ENCODE peak calls at places on chromosome 19, in five cellular contexts. One of them, this sample, is unnamed.

GRCh38 chr19:45250216-45250831 is 747 bp upstream of the MARK4 start:
- DNase-seq in neuronal stem cell: no peak
- DNase-seq in trophoblast cell: peak; percentile 93
- DNase-seq in H1: no peak
- DNase-seq in H9: no peak
- DNase-seq in this sample: no peak

GRCh38 chr19:41371541-41371940 is 4.8 kb upstream of the TMEM91 start:
- DNase-seq in H1: no peak
- DNase-seq in H9: no peak
- DNase-seq in trophoblast cell: peak; percentile 82
- DNase-seq in neuronal stem cell: no peak
- DNase-seq in this sample: no peak

GRCh38 chr19:3175761-3176714 is 2.5 kb upstream of the S1PR4 start:
- DNase-seq in trophoblast cell: peak; percentile 97
- DNase-seq in H1: no peak
- DNase-seq in neuronal stem cell: no peak
- DNase-seq in H9: no peak
- DNase-seq in this sample: peak; percentile 22

GRCh38 chr19:39247701-39248664 is 673 bp downstream of the IFNL4 start:
- DNase-seq in trophoblast cell: no peak
- DNase-seq in H9: peak; percentile 46
- DNase-seq in neuronal stem cell: no peak
- DNase-seq in H1: peak; percentile 69
- DNase-seq in this sample: no peak

GRCh38 chr19:51091895-51092873 is 9.5 kb upstream of the KLK14 start:
- DNase-seq in H1: no peak
- DNase-seq in neuronal stem cell: no peak
- DNase-seq in trophoblast cell: no peak
- DNase-seq in H9: no peak
- DNase-seq in this sample: no peak

GRCh38 chr19:32196690-32197420 is 148.6 kb upstream of the ZNF507 start:
- DNase-seq in H9: no peak
- DNase-seq in neuronal stem cell: no peak
- DNase-seq in H1: peak; percentile 17
- DNase-seq in trophoblast cell: no peak
- DNase-seq in this sample: no peak

GRCh38 chr19:1288528-1289394 is 3.1 kb downstream of the EFNA2 start:
- DNase-seq in neuronal stem cell: no peak
- DNase-seq in trophoblast cell: peak; percentile 40
- DNase-seq in H1: no peak
- DNase-seq in H9: no peak
- DNase-seq in this sample: no peak

GRCh38 chr19:39277598-39277997 is 9.4 kb downstream of the IFNL2 start:
- DNase-seq in H9: no peak
- DNase-seq in trophoblast cell: peak; percentile 70
- DNase-seq in H1: no peak
- DNase-seq in neuronal stem cell: no peak
- DNase-seq in this sample: peak; percentile 40

GRCh38 chr19:51807111-51807701 is 12.2 kb downstream of the FPR3 start:
- DNase-seq in H9: peak; percentile 28
- DNase-seq in neuronal stem cell: no peak
- DNase-seq in trophoblast cell: peak; percentile 96
- DNase-seq in H1: peak; percentile 42
- DNase-seq in this sample: no peak

GRCh38 chr19:3710265-3710812 is 2.2 kb downstream of the TJP3 start:
- DNase-seq in neuronal stem cell: no peak
- DNase-seq in H1: peak; percentile 65
- DNase-seq in trophoblast cell: peak; percentile 56
- DNase-seq in H9: peak; percentile 63
- DNase-seq in this sample: peak; percentile 40

GRCh38 chr19:38318595-38319142 is 976 bp upstream of the KCNK6 start:
- DNase-seq in H9: no peak
- DNase-seq in trophoblast cell: no peak
- DNase-seq in H1: no peak
- DNase-seq in neuronal stem cell: no peak
- DNase-seq in this sample: no peak

GRCh38 chr19:40284501-40285352 is at the start of gene AKT2:
- DNase-seq in trophoblast cell: no peak
- DNase-seq in H9: peak; percentile 88
- DNase-seq in H1: peak; percentile 98
- DNase-seq in neuronal stem cell: peak; percentile 94
- DNase-seq in this sample: peak; percentile 66

GRCh38 chr19:3330047-3330446 is 36.3 kb upstream of the NFIC start:
- DNase-seq in H1: no peak
- DNase-seq in H9: no peak
- DNase-seq in trophoblast cell: no peak
- DNase-seq in neuronal stem cell: no peak
- DNase-seq in this sample: no peak

GRCh38 chr19:5990289-5990797 is 12.4 kb upstream of the RANBP3 start:
- DNase-seq in H9: peak; percentile 84
- DNase-seq in H1: peak; percentile 65
- DNase-seq in neuronal stem cell: no peak
- DNase-seq in trophoblast cell: peak; percentile 53
- DNase-seq in this sample: no peak

GRCh38 chr19:32387701-32388392 is 17.7 kb upstream of the DPY19L3 start:
- DNase-seq in H1: no peak
- DNase-seq in H9: no peak
- DNase-seq in neuronal stem cell: no peak
- DNase-seq in trophoblast cell: no peak
- DNase-seq in this sample: no peak

GRCh38 chr19:13095393-13095784 is 7.3 kb downstream of the LYL1 start:
- DNase-seq in neuronal stem cell: no peak
- DNase-seq in trophoblast cell: no peak
- DNase-seq in H9: peak; percentile 89
- DNase-seq in H1: no peak
- DNase-seq in this sample: no peak

GRCh38 chr19:20254151-20254550 is 87.1 kb downstream of the ZNF486 start:
- DNase-seq in trophoblast cell: peak; percentile 41
- DNase-seq in H1: no peak
- DNase-seq in neuronal stem cell: no peak
- DNase-seq in H9: no peak
- DNase-seq in this sample: no peak

GRCh38 chr19:31515931-31516330 is 166.7 kb upstream of the TSHZ3 start:
- DNase-seq in H9: no peak
- DNase-seq in H1: peak; percentile 39
- DNase-seq in trophoblast cell: peak; percentile 45
- DNase-seq in neuronal stem cell: no peak
- DNase-seq in this sample: peak; percentile 15

GRCh38 chr19:15199652-15200574 is 882 bp downstream of the NOTCH3 start:
- DNase-seq in H9: peak; percentile 81
- DNase-seq in trophoblast cell: peak; percentile 31
- DNase-seq in neuronal stem cell: peak; percentile 83
- DNase-seq in H1: peak; percentile 94
- DNase-seq in this sample: peak; percentile 53

GRCh38 chr19:28602675-28603298 is 610.2 kb downstream of the UQCRFS1 start:
- DNase-seq in H9: no peak
- DNase-seq in trophoblast cell: no peak
- DNase-seq in H1: no peak
- DNase-seq in neuronal stem cell: no peak
- DNase-seq in this sample: no peak

DNA sequence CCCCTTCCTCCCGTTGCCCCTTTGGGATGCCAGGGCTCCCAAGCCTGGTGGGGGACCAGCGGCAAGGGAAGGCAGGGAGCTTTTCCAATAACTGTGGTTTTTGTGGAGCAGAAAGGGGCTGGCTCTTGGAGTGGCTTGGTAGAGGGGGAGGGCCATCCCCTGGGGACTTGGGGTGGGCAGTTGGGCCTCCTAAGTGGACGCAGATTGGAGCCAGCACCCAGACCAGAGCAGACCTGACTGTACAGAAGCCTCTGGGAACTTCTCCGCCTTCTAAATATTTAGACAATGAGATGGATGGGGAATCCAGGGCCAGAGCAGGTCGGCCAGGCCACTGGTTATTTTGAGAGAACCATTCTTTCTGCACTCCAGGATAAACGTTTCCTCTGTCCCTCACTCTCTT is 4.2 kb downstream of the PTGIR start:
- DNase-seq in H1: no peak
- DNase-seq in trophoblast cell: no peak
- DNase-seq in neuronal stem cell: no peak
- DNase-seq in H9: no peak
- DNase-seq in this sample: peak; percentile 92
- H2BK12ac ChIP-seq in H1: no peak overlapping the region
- H2BK12ac ChIP-seq in trophoblast cell: no peak overlapping the region
- H2BK12ac ChIP-seq in neuronal stem cell: peak overlapping the region; percentile 44
- H2BK12ac ChIP-seq in H9: no peak overlapping the region
- H2BK12ac ChIP-seq in this sample: peak overlapping the region; percentile 17

DNA sequence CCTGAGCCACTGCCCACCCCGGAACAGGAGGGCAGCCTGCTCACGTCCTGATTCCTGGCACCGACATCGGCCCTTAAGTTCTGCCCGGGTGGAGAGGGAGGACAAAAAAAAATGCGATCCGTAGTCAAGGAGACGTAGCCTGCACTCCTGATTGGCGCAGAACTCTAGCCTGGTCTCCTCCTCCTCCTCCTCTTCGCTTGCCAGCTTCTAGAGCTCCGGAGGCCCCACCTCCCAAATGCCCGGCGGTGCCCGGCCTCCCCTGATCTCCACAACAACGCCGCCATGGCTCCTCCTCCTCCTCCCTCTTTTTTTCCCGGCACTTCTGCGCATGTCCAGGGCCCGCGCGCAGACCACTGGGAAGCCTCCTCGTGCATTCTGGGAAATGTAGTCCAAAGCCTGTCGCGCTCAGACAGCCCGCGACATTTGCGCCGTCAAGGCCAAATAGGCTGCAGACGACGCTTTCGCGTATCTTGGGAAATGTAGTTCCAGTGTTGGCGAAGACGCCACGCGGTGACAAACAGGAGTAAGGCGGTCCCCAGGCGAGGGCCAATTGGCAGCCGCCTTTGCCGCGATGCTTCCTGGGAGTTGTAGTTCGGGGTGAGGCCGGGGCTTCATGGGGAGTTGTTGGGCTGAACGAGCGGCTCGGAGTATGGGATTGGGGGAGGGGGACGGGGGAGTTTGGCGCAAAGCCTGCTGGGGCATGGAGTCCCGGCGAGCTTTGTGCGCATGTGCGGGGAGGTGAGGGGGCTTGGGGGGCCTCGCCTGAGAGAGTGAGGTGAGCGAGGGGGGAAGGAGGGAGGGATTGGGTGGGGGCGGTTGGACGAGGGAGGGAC is at the start of gene ZNF444:
- DNase-seq in neuronal stem cell: peak; percentile 99
- DNase-seq in H9: peak; percentile 99
- DNase-seq in H1: peak; percentile 98
- DNase-seq in trophoblast cell: peak; percentile 100
- DNase-seq in this sample: peak; percentile 100
- H4K91ac ChIP-seq in neuronal stem cell: no peak within 1 kb of the TSS
- H4K91ac ChIP-seq in H9: no peak within 1 kb of the TSS
- H4K91ac ChIP-seq in H1: peak within 1 kb of the TSS; percentile 88
- H4K91ac ChIP-seq in trophoblast cell: peak within 1 kb of the TSS; percentile 75
- H4K91ac ChIP-seq in this sample: peak within 1 kb of the TSS; percentile 57

DNA sequence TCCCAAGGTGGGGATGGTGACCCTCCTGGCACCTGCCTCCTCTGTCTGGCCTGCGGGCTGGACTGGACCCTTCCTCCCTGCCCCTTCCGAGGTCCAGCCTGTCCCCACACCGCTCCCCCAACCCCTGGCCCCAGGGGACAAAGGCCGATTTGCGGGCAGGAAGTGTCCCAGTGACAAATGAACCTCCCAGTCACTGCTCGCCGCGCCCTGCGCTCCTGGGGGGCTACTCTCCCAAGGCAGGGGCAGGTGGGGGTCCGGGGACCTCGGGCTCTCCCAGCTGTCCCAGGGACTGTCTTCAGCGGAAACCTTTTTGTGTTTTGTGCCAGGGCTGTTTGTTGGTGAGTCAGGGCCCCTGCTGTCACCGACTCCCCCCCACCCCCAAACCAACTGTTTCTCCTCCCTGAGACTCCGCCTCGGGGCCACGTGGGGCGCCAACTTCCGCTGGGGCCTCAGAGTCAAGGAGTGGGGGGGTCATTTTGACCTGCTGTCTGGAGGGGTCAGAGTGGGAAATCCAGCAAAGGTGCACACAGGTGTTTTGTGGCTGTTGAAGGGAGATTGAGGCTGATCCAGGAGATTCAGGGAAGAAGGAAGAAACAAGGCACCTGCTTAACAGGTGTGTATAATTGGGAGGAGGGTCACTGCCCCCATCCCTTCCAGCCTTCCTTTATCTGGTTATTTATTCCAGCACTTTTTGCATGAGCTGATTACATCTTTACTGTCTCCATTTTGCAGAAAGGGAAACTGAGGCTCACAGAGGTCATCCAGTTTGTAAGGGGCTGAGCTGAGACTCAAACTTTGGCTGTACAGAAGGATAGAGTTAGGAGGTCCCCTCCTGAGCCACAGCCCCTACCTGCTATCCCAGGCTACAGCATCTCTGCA is 831 bp downstream of the PGPEP1 start:
- DNase-seq in neuronal stem cell: no peak
- DNase-seq in H9: peak; percentile 52
- DNase-seq in H1: peak; percentile 66
- DNase-seq in trophoblast cell: no peak
- DNase-seq in this sample: peak; percentile 68
- H2BK120ac ChIP-seq in neuronal stem cell: no peak overlapping the region
- H2BK120ac ChIP-seq in H9: no peak overlapping the region
- H2BK120ac ChIP-seq in H1: no peak overlapping the region
- H2BK120ac ChIP-seq in trophoblast cell: no peak overlapping the region
- H2BK120ac ChIP-seq in this sample: peak overlapping the region; percentile 66

GRCh38 chr19:30448386-30449130 is 76.4 kb downstream of the ZNF536 start:
- DNase-seq in H9: no peak
- DNase-seq in H1: no peak
- DNase-seq in neuronal stem cell: no peak
- DNase-seq in trophoblast cell: no peak
- DNase-seq in this sample: no peak

GRCh38 chr19:30449673-30450072 is 77.5 kb downstream of the ZNF536 start:
- DNase-seq in H9: no peak
- DNase-seq in H1: no peak
- DNase-seq in neuronal stem cell: peak; percentile 62
- DNase-seq in trophoblast cell: no peak
- DNase-seq in this sample: no peak

GRCh38 chr19:30450945-30451344 is 78.8 kb downstream of the ZNF536 start:
- DNase-seq in H9: no peak
- DNase-seq in neuronal stem cell: no peak
- DNase-seq in trophoblast cell: no peak
- DNase-seq in H1: no peak
- DNase-seq in this sample: no peak

GRCh38 chr19:30449191-30449590 is 77.0 kb downstream of the ZNF536 start:
- DNase-seq in H1: no peak
- DNase-seq in trophoblast cell: no peak
- DNase-seq in H9: no peak
- DNase-seq in neuronal stem cell: no peak
- DNase-seq in this sample: no peak

DNA sequence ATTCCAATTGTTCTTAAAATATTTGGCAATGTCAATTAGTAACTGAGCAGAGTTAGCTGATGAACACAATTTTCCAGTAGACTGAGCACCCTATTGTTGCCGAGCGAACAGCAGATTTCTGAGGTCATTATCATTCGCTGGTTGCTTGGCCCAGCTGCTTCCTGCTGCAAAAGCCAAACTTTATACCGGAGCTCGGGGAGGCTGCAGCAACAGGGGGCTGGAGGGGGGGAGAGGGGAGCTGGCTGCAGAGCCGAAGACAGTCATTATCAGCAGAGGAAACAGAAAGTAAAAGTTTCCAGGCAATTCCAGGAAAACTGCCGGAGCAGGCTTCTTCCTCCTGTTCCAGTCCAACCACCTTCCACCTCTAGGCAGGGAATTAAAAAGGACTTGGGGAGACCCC is 77.9 kb downstream of the ZNF536 start:
- DNase-seq in H1: no peak
- DNase-seq in H9: peak; percentile 69
- DNase-seq in trophoblast cell: no peak
- DNase-seq in neuronal stem cell: peak; percentile 66
- DNase-seq in this sample: no peak
- H2BK12ac ChIP-seq in H1: no peak overlapping the region
- H2BK12ac ChIP-seq in H9: no peak overlapping the region
- H2BK12ac ChIP-seq in trophoblast cell: no peak overlapping the region
- H2BK12ac ChIP-seq in neuronal stem cell: no peak overlapping the region
- H2BK12ac ChIP-seq in this sample: no peak overlapping the region

GRCh38 chr19:49866933-49867782 is at the start of gene PNKP:
- DNase-seq in H1: peak; percentile 93
- DNase-seq in neuronal stem cell: peak; percentile 87
- DNase-seq in H9: peak; percentile 94
- DNase-seq in trophoblast cell: peak; percentile 90
- DNase-seq in this sample: peak; percentile 96
- H4K91ac ChIP-seq in H1: peak within 1 kb of the TSS; percentile 97
- H4K91ac ChIP-seq in neuronal stem cell: no peak within 1 kb of the TSS
- H4K91ac ChIP-seq in H9: no peak within 1 kb of the TSS
- H4K91ac ChIP-seq in trophoblast cell: peak within 1 kb of the TSS; percentile 85
- H4K91ac ChIP-seq in this sample: peak within 1 kb of the TSS; percentile 89